ENCODE peak calls at places on chromosomes 2 and 18, in eight cellular contexts. L, W, K, T, U, Y, V and C are unnamed samples. For H3K4me1, the result is how much of the 10 kb centered on the place peaks cover.

GRCh38 chr18:11689031-11689971 is at the start of gene GNAL:
- DNase-seq in L (peak), W (peak), K (peak), T (peak), U (peak), Y (peak), V (peak), C (no peak)

GRCh38 chr2:64062840-64063239 is 43.6 kb upstream of the VPS54 start:
- DNase-seq in L (no peak), W (no peak), K (no peak), T (no peak), U (no peak), Y (no peak), V (no peak), C (no peak)

GRCh38 chr18:63850010-63850409 is 37.5 kb upstream of the SERPINB2 start:
- DNase-seq in L (no peak), W (peak), K (no peak), T (no peak), U (peak), Y (no peak), V (no peak), C (no peak)

GRCh38 chr2:29213871-29214341 is 98.7 kb downstream of the CLIP4 start:
- DNase-seq in L (no peak), W (no peak), K (no peak), T (no peak), U (no peak), Y (no peak), V (no peak), C (no peak)

GRCh38 chr18:23416283-23416682 is 36.8 kb upstream of the RIOK3 start:
- DNase-seq in L (no peak), W (no peak), K (no peak), T (no peak), U (no peak), Y (no peak), V (no peak), C (no peak)

GRCh38 chr2:61368687-61369665 is 101.9 kb downstream of the USP34 start:
- DNase-seq in L (peak), W (no peak), K (no peak), T (no peak), U (no peak), Y (no peak), V (no peak), C (peak)

GRCh38 chr2:235961711-235962110 is 206.5 kb downstream of the GBX2 start:
- DNase-seq in L (no peak), W (no peak), K (no peak), T (no peak), U (no peak), Y (no peak), V (no peak), C (no peak)

GRCh38 chr18:41504316-41504715 is 450.7 kb upstream of the PIK3C3 start:
- DNase-seq in L (no peak), W (no peak), K (no peak), T (no peak), U (no peak), Y (no peak), V (no peak), C (no peak)

GRCh38 chr2:44495544-44495943 is 133.8 kb downstream of the CAMKMT start:
- DNase-seq in L (no peak), W (no peak), K (no peak), T (no peak), U (no peak), Y (no peak), V (no peak), C (no peak)

GRCh38 chr2:75047907-75048625 is 89.6 kb downstream of the POLE4 start:
- DNase-seq in L (no peak), W (peak), K (no peak), T (no peak), U (no peak), Y (peak), V (no peak), C (no peak)

GRCh38 chr2:88220733-88221132 is 50.6 kb downstream of the THNSL2 start:
- DNase-seq in L (no peak), W (no peak), K (no peak), T (no peak), U (peak), Y (no peak), V (no peak), C (no peak)

GRCh38 chr2:168501456-168502065 is 45.5 kb downstream of the CERS6 start:
- DNase-seq in L (no peak), W (no peak), K (no peak), T (no peak), U (no peak), Y (no peak), V (no peak), C (no peak)

GRCh38 chr2:55133467-55134315 is 83.4 kb upstream of the RTN4 start:
- DNase-seq in L (peak), W (no peak), K (peak), T (no peak), U (peak), Y (peak), V (no peak), C (peak)

GRCh38 chr2:184756885-184757284 is 158.6 kb downstream of the ZNF804A start:
- DNase-seq in L (no peak), W (no peak), K (no peak), T (no peak), U (no peak), Y (no peak), V (no peak), C (no peak)

GRCh38 chr2:82084679-82085392 is 1780.3 kb upstream of the LRRTM1 start:
- DNase-seq in L (no peak), W (no peak), K (no peak), T (no peak), U (no peak), Y (no peak), V (no peak), C (no peak)

GRCh38 chr18:14978962-14979535 is 231.1 kb downstream of the ANKRD30B start:
- DNase-seq in L (no peak), W (no peak), K (peak), T (peak), U (no peak), Y (no peak), V (no peak), C (peak)

GRCh38 chr2:158999458-158999857 is 31.0 kb downstream of the TANC1 start:
- DNase-seq in L (no peak), W (no peak), K (no peak), T (no peak), U (no peak), Y (no peak), V (no peak), C (no peak)

GRCh38 chr2:65046633-65047407 is 9.4 kb upstream of the CEP68 start:
- DNase-seq in L (no peak), W (no peak), K (no peak), T (no peak), U (no peak), Y (no peak), V (no peak), C (no peak)

GRCh38 chr2:69975853-69976462 is 14.5 kb upstream of the ASPRV1 start:
- DNase-seq in L (no peak), W (no peak), K (no peak), T (no peak), U (no peak), Y (no peak), V (no peak), C (peak)

GRCh38 chr2:230225486-230225885 is at the start of gene SP140:
- DNase-seq in L (peak), W (no peak), K (peak), T (peak), U (no peak), Y (peak), V (no peak), C (peak)

GRCh38 chr2:157150747-157151146 is 106.8 kb upstream of the GALNT5 start:
- DNase-seq in L (no peak), W (peak), K (no peak), T (no peak), U (no peak), Y (no peak), V (no peak), C (no peak)

GRCh38 chr2:23767871-23768611 is 158.9 kb downstream of the ATAD2B start:
- DNase-seq in L (no peak), W (no peak), K (no peak), T (no peak), U (no peak), Y (no peak), V (no peak), C (no peak)

GRCh38 chr2:70477473-70477872 is 76.2 kb downstream of the TGFA start:
- DNase-seq in L (no peak), W (no peak), K (peak), T (no peak), U (peak), Y (no peak), V (no peak), C (no peak)

GRCh38 chr2:96107883-96108551 is 8.4 kb downstream of the ADRA2B start:
- DNase-seq in L (no peak), W (no peak), K (no peak), T (no peak), U (peak), Y (no peak), V (no peak), C (no peak)
- H3K4me1 ChIP-seq in L (under half), W (under half), K (under half), T (under half), U (under half), Y (under half), V (under half), C (under half)

GRCh38 chr2:437180-437579 is 149.3 kb upstream of the ALKAL2 start:
- DNase-seq in L (no peak), W (no peak), K (no peak), T (no peak), U (no peak), Y (no peak), V (no peak), C (no peak)
- H3K4me1 ChIP-seq in L (under half), W (under half), K (under half), T (under half), U (under half), Y (under half), V (under half), C (under half)

GRCh38 chr18:3879836-3880120 is 429.8 kb downstream of the TGIF1 start:
- DNase-seq in L (no peak), W (no peak), K (no peak), T (no peak), U (no peak), Y (no peak), V (no peak), C (no peak)

GRCh38 chr18:3886575-3887322 is 436.8 kb downstream of the TGIF1 start:
- DNase-seq in L (no peak), W (no peak), K (peak), T (no peak), U (peak), Y (no peak), V (no peak), C (no peak)

GRCh38 chr18:3889803-3890202 is 439.8 kb downstream of the TGIF1 start:
- DNase-seq in L (no peak), W (no peak), K (no peak), T (no peak), U (no peak), Y (no peak), V (no peak), C (no peak)

GRCh38 chr18:3889121-3889520 is 439.1 kb downstream of the TGIF1 start:
- DNase-seq in L (no peak), W (no peak), K (no peak), T (no peak), U (no peak), Y (no peak), V (no peak), C (no peak)

GRCh38 chr18:3885209-3885792 is 435.3 kb downstream of the TGIF1 start:
- DNase-seq in L (no peak), W (peak), K (no peak), T (no peak), U (peak), Y (no peak), V (no peak), C (no peak)
- H3K4me1 ChIP-seq in L (under half), W (under half), K (under half), T (under half), U (under half), Y (under half), V (under half), C (under half)

DNA sequence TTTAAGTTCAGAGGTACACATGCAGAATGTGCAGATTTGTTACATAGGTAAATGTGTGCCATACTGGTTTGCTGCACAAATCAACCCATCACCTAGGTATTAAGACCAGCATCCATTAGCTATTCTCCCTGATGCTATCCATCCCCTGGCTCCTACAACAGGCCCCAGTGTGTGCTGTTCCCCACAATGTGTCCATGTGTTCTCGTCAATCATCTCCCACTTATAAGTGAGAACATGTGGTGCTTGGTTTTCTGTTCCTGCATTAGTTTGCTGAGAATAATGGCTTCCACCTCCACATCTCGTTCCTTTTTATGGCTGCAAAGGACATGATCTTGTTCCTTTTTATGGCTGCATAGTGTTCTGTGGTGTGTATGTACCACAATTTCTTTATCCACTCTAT is 75.8 kb downstream of the SUCLG1 start:
- DNase-seq in L (no peak), W (no peak), K (no peak), T (no peak), U (no peak), Y (no peak), V (no peak), C (no peak)
- H3K4me1 ChIP-seq in L (under half), W (under half), K (under half), T (under half), U (under half), Y (under half), V (under half), C (under half)

DNA sequence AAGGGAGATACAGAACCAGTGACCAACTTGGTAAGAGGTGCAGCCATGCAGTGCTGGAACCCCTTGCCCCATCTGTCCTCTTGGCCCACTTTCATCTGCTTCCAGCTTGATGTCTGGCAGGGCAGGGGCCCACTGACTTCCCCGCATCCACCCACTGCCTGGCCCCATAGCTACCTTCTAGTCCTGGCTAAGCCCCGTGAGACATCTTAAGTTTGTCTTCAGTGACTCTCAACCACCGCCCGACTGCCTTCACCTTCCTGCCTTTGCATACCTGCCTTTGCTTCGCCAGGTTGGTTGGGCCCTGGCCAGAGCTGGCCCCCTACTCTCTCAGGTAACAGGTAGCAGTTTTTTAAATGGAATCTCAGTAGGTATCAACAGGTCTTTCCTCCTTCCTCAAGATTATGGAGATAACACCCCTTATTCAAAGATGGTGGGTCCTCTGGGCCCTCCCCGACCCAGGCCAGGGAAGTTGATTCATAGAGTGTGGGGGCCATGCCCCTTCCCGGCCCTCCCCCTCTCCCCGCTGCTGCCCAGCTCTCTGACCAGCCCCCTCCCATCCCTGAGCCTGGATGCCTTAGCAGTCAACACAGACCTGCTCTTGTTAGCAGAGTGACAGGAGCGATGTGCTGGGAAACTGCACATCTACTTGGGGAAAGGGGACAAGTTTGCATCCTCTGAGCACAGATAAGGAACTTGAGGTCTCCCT is 2.8 kb downstream of the ARID5A start:
- DNase-seq in L (no peak), W (no peak), K (no peak), T (peak), U (no peak), Y (no peak), V (no peak), C (no peak)
- H3K4me1 ChIP-seq in L (half or more), W (under half), K (under half), T (under half), U (under half), Y (half or more), V (under half), C (half or more)

GRCh38 chr2:18976112-18976961 is 382.1 kb downstream of the OSR1 start:
- DNase-seq in L (no peak), W (no peak), K (peak), T (no peak), U (no peak), Y (peak), V (no peak), C (no peak)
- H3K4me1 ChIP-seq in L (under half), W (under half), K (under half), T (under half), U (under half), Y (under half), V (under half), C (under half)

GRCh38 chr18:48589797-48590519 is 51.1 kb downstream of the CTIF start:
- DNase-seq in L (no peak), W (no peak), K (no peak), T (no peak), U (no peak), Y (peak), V (no peak), C (no peak)
- H3K4me1 ChIP-seq in L (under half), W (under half), K (under half), T (under half), U (under half), Y (half or more), V (under half), C (under half)

GRCh38 chr2:166154685-166155091 is 26.9 kb upstream of the SCN1A start:
- DNase-seq in L (no peak), W (no peak), K (no peak), T (no peak), U (no peak), Y (no peak), V (no peak), C (no peak)

GRCh38 chr2:166158546-166158945 is 30.7 kb upstream of the SCN1A start:
- DNase-seq in L (no peak), W (no peak), K (no peak), T (no peak), U (no peak), Y (no peak), V (no peak), C (no peak)

GRCh38 chr2:166152064-166152463 is 24.2 kb upstream of the SCN1A start:
- DNase-seq in L (no peak), W (no peak), K (no peak), T (no peak), U (no peak), Y (no peak), V (no peak), C (no peak)

GRCh38 chr2:166157578-166157977 is 29.8 kb upstream of the SCN1A start:
- DNase-seq in L (no peak), W (no peak), K (no peak), T (no peak), U (no peak), Y (no peak), V (no peak), C (no peak)

GRCh38 chr2:166156985-166157490 is 29.2 kb upstream of the SCN1A start:
- DNase-seq in L (no peak), W (no peak), K (no peak), T (no peak), U (no peak), Y (no peak), V (no peak), C (no peak)
- H3K4me1 ChIP-seq in L (under half), W (under half), K (under half), T (under half), U (under half), Y (under half), V (under half), C (under half)

DNA sequence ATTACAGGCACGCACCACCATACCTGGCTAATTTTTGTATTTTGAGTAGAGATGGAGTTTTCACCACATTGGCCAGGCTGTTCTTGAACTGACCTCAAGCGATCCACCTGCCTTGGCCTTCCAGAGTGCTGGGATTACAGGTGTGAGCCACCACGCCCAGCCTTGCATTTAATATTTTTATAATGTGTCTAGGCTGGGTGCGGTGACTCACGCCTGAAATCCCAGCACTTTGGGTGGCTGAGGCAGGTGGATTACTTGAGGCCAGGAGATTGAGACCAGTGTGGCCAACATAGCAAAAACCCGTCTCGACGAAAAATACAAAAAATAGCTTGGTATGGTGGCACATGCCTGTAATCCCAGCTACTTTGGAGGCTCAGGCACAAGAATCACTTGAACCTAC is 3.2 kb downstream of the RPL37A start:
- DNase-seq in L (no peak), W (no peak), K (peak), T (no peak), U (no peak), Y (no peak), V (no peak), C (no peak)
- H3K4me1 ChIP-seq in L (under half), W (under half), K (under half), T (under half), U (under half), Y (under half), V (under half), C (under half)